ENCODE peak calls at places on chromosomes 4 and X, in ten cellular contexts. One of them, this sample, is unnamed.

GRCh38 chr4:143531368-143531767 is 17.9 kb downstream of the SMARCA5 start:
- DNase-seq in astrocyte of the cerebellum: no peak
- DNase-seq in MCF 10A: peak; percentile 22
- DNase-seq in NCI-H1105: no peak
- DNase-seq in A549: peak; percentile 4
- DNase-seq in GM13977: no peak
- DNase-seq in brain pericyte: no peak
- DNase-seq in RPMI7951: peak; percentile 4
- DNase-seq in T-helper 9 cell: no peak
- DNase-seq in caudate nucleus: no peak
- DNase-seq in this sample: no peak

GRCh38 chr4:10094841-10095240 is 21.8 kb downstream of the WDR1 start:
- DNase-seq in T-helper 9 cell: no peak
- DNase-seq in astrocyte of the cerebellum: no peak
- DNase-seq in caudate nucleus: no peak
- DNase-seq in NCI-H1105: no peak
- DNase-seq in A549: no peak
- DNase-seq in RPMI7951: no peak
- DNase-seq in brain pericyte: no peak
- DNase-seq in MCF 10A: no peak
- DNase-seq in GM13977: no peak
- DNase-seq in this sample: no peak

GRCh38 chrX:39336709-39337294 is 535.5 kb downstream of the MID1IP1 start:
- DNase-seq in T-helper 9 cell: no peak
- DNase-seq in caudate nucleus: no peak
- DNase-seq in MCF 10A: no peak
- DNase-seq in NCI-H1105: peak; percentile 57
- DNase-seq in astrocyte of the cerebellum: no peak
- DNase-seq in brain pericyte: no peak
- DNase-seq in GM13977: peak; percentile 10
- DNase-seq in RPMI7951: peak; percentile 22
- DNase-seq in A549: no peak
- DNase-seq in this sample: no peak

GRCh38 chrX:122622800-122623199 is 561.3 kb upstream of the GRIA3 start:
- DNase-seq in NCI-H1105: peak; percentile 27
- DNase-seq in RPMI7951: peak; percentile 16
- DNase-seq in MCF 10A: no peak
- DNase-seq in GM13977: no peak
- DNase-seq in A549: no peak
- DNase-seq in T-helper 9 cell: no peak
- DNase-seq in astrocyte of the cerebellum: no peak
- DNase-seq in caudate nucleus: no peak
- DNase-seq in brain pericyte: no peak
- DNase-seq in this sample: no peak

GRCh38 chr4:145132521-145133098 is 34.5 kb downstream of the ABCE1 start:
- DNase-seq in caudate nucleus: no peak
- DNase-seq in MCF 10A: peak; percentile 11
- DNase-seq in astrocyte of the cerebellum: peak; percentile 23
- DNase-seq in RPMI7951: peak; percentile 10
- DNase-seq in GM13977: peak; percentile 49
- DNase-seq in brain pericyte: no peak
- DNase-seq in T-helper 9 cell: no peak
- DNase-seq in A549: no peak
- DNase-seq in NCI-H1105: no peak
- DNase-seq in this sample: no peak

GRCh38 chr4:122346503-122346902 is 32.3 kb upstream of the ADAD1 start:
- DNase-seq in A549: no peak
- DNase-seq in MCF 10A: no peak
- DNase-seq in RPMI7951: no peak
- DNase-seq in caudate nucleus: no peak
- DNase-seq in NCI-H1105: no peak
- DNase-seq in astrocyte of the cerebellum: no peak
- DNase-seq in GM13977: no peak
- DNase-seq in brain pericyte: no peak
- DNase-seq in T-helper 9 cell: no peak
- DNase-seq in this sample: no peak

GRCh38 chrX:15334561-15334960 is 762 bp downstream of the PIGA start:
- DNase-seq in MCF 10A: no peak
- DNase-seq in GM13977: peak; percentile 26
- DNase-seq in astrocyte of the cerebellum: no peak
- DNase-seq in caudate nucleus: no peak
- DNase-seq in T-helper 9 cell: no peak
- DNase-seq in brain pericyte: no peak
- DNase-seq in NCI-H1105: no peak
- DNase-seq in A549: no peak
- DNase-seq in RPMI7951: peak; percentile 23
- DNase-seq in this sample: no peak

GRCh38 chr4:55730143-55730931 is 89.3 kb upstream of the EXOC1L start:
- DNase-seq in MCF 10A: no peak
- DNase-seq in GM13977: no peak
- DNase-seq in A549: no peak
- DNase-seq in NCI-H1105: no peak
- DNase-seq in caudate nucleus: no peak
- DNase-seq in astrocyte of the cerebellum: no peak
- DNase-seq in brain pericyte: no peak
- DNase-seq in T-helper 9 cell: no peak
- DNase-seq in RPMI7951: no peak
- DNase-seq in this sample: no peak

GRCh38 chr4:7824218-7824617 is 115.4 kb downstream of the AFAP1 start:
- DNase-seq in GM13977: no peak
- DNase-seq in astrocyte of the cerebellum: peak; percentile 58
- DNase-seq in MCF 10A: no peak
- DNase-seq in A549: no peak
- DNase-seq in RPMI7951: no peak
- DNase-seq in caudate nucleus: no peak
- DNase-seq in NCI-H1105: no peak
- DNase-seq in brain pericyte: peak; percentile 81
- DNase-seq in T-helper 9 cell: no peak
- DNase-seq in this sample: no peak

GRCh38 chr4:92129408-92129994 is 174.3 kb upstream of the GRID2 start:
- DNase-seq in A549: no peak
- DNase-seq in brain pericyte: no peak
- DNase-seq in MCF 10A: no peak
- DNase-seq in astrocyte of the cerebellum: no peak
- DNase-seq in RPMI7951: no peak
- DNase-seq in caudate nucleus: no peak
- DNase-seq in GM13977: no peak
- DNase-seq in NCI-H1105: no peak
- DNase-seq in T-helper 9 cell: no peak
- DNase-seq in this sample: no peak

GRCh38 chrX:131741103-131741581 is 197.3 kb downstream of the OR13H1 start:
- DNase-seq in GM13977: no peak
- DNase-seq in astrocyte of the cerebellum: peak; percentile 75
- DNase-seq in caudate nucleus: no peak
- DNase-seq in A549: peak; percentile 50
- DNase-seq in RPMI7951: no peak
- DNase-seq in NCI-H1105: no peak
- DNase-seq in T-helper 9 cell: peak; percentile 83
- DNase-seq in brain pericyte: no peak
- DNase-seq in MCF 10A: no peak
- DNase-seq in this sample: no peak

GRCh38 chrX:16100673-16101072 is 22.7 kb upstream of the GRPR start:
- DNase-seq in caudate nucleus: no peak
- DNase-seq in MCF 10A: no peak
- DNase-seq in A549: no peak
- DNase-seq in GM13977: no peak
- DNase-seq in RPMI7951: no peak
- DNase-seq in astrocyte of the cerebellum: no peak
- DNase-seq in brain pericyte: no peak
- DNase-seq in NCI-H1105: no peak
- DNase-seq in T-helper 9 cell: no peak
- DNase-seq in this sample: no peak

GRCh38 chrX:70482300-70482699 is 37.7 kb downstream of the DLG3 start:
- DNase-seq in GM13977: no peak
- DNase-seq in T-helper 9 cell: no peak
- DNase-seq in A549: no peak
- DNase-seq in caudate nucleus: no peak
- DNase-seq in NCI-H1105: no peak
- DNase-seq in brain pericyte: no peak
- DNase-seq in astrocyte of the cerebellum: no peak
- DNase-seq in MCF 10A: no peak
- DNase-seq in RPMI7951: no peak
- DNase-seq in this sample: no peak